ENCODE peak calls at places on chromosome 10, in ten cellular contexts. Y is neural progenitor cell, J is fibroblast of lung, X is colonic mucosa, K is adrenal gland, U is RWPE2, W is AG04450, G is HL-60, B is transverse colon, I is left lung. A is an unnamed sample.

GRCh38 chr10:46787321-46787615 is 124.0 kb upstream of the PTPN20 start:
- DNase-seq in I (no peak), W (no peak), B (no peak), J (peak; percentile 73), U (no peak), Y (no peak), K (no peak), X (peak; percentile 33), G (peak; percentile 66), A (peak; percentile 62)

GRCh38 chr10:104350146-104350635 is 3.4 kb upstream of the CFAP58 start:
- DNase-seq in B (no peak), X (peak; percentile 31), K (no peak), I (no peak), Y (peak; percentile 70), U (no peak), G (peak; percentile 47), W (no peak), J (peak; percentile 85), A (peak; percentile 52)

GRCh38 chr10:2968401-2968800 is 98.9 kb upstream of the PFKP start:
- DNase-seq in Y (no peak), U (no peak), K (no peak), B (no peak), W (no peak), I (no peak), G (no peak), X (no peak), J (no peak), A (no peak)

GRCh38 chr10:44593952-44594351 is 209.1 kb upstream of the CXCL12 start:
- DNase-seq in I (no peak), W (no peak), X (no peak), U (no peak), J (no peak), K (no peak), B (no peak), Y (no peak), G (no peak), A (no peak)

GRCh38 chr10:102009801-102010425 is 46.1 kb downstream of the ARMH3 start:
- DNase-seq in U (no peak), B (peak; percentile 30), Y (peak; percentile 81), G (peak; percentile 61), K (peak; percentile 59), X (peak; percentile 49), I (peak; percentile 33), J (peak; percentile 94), W (peak; percentile 87), A (peak; percentile 52)

GRCh38 chr10:93445097-93445960 is 36.8 kb downstream of the MYOF start:
- DNase-seq in B (peak; percentile 89), X (peak; percentile 95), K (peak; percentile 53), Y (peak; percentile 97), W (peak; percentile 93), J (peak; percentile 98), G (no peak), U (peak; percentile 98), I (peak; percentile 95), A (peak; percentile 88)

GRCh38 chr10:73494877-73495225 is 973 bp downstream of the PPP3CB start:
- DNase-seq in B (no peak), I (no peak), W (no peak), Y (no peak), G (no peak), J (peak; percentile 18), U (no peak), X (no peak), K (no peak), A (no peak)

GRCh38 chr10:14798631-14799030 is 23.9 kb upstream of the FAM107B start:
- DNase-seq in K (no peak), W (no peak), Y (no peak), B (no peak), X (no peak), U (no peak), G (no peak), J (no peak), I (no peak), A (no peak)

GRCh38 chr10:97434055-97434454 is 8.1 kb downstream of the PGAM1 start:
- DNase-seq in W (no peak), U (no peak), G (no peak), Y (no peak), B (no peak), X (no peak), I (no peak), J (no peak), K (no peak), A (no peak)

GRCh38 chr10:64586930-64587503 is 1065.8 kb downstream of the REEP3 start:
- DNase-seq in B (no peak), Y (no peak), U (no peak), G (no peak), I (no peak), J (peak; percentile 2), K (no peak), X (no peak), W (no peak), A (no peak)

GRCh38 chr10:26903818-26904217 is 43.1 kb upstream of the ABI1 start:
- DNase-seq in X (no peak), G (no peak), I (no peak), K (no peak), U (no peak), Y (no peak), J (no peak), B (no peak), W (no peak), A (no peak)

GRCh38 chr10:116120688-116121087 is 152.3 kb downstream of the GFRA1 start:
- DNase-seq in U (no peak), I (no peak), K (no peak), J (no peak), B (no peak), X (peak; percentile 16), W (no peak), G (no peak), Y (peak; percentile 59), A (no peak)
- TF ChIP-seq CTCF in U (no peak), I (no peak), K (peak; percentile 11), J (no peak), B (no peak), X (no peak), W (no peak), G (no peak), Y (peak; percentile 77), A (no peak)

DNA sequence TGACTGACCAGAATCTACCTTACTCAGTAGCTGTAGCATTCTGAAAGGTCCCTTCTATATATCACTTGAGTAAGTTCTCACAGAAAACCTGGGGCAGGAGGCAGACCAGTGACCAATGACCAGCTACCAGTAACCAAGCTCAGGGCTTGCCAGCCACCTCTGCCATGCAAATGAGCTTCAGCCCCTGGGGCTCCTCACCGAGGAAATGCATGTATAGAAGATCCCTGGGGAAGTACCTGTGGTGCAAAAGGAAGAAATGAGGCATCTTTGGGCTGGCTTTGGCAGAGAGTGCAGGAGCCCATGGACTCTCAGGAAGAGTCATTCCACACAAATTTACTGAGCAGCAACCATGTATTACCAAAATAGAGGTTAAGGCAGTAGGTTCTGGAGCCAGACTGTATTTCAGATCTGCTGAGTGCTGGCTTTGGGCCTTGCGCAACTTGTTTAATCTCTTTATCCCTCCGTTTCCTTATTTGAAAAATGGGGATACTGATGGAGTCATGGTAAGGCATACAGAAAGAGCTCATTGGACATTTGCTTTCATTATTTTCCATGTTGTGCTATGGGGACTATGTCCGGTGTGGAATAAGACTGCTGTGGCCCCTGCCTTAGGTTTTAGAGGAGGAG is 41.1 kb upstream of the FAM204A start:
- DNase-seq in G (no peak), J (no peak), U (no peak), W (no peak), B (no peak), X (no peak), Y (no peak), K (no peak), I (no peak), A (no peak)
- H3K27me3 ChIP-seq in G (peaks cover 2% of the 10 kb centered on the region), J (no peaks in the 10 kb centered on the region), U (peaks cover 13% of the 10 kb centered on the region), W (no peaks in the 10 kb centered on the region), B (peaks cover 4% of the 10 kb centered on the region), X (no peaks in the 10 kb centered on the region), Y (no peaks in the 10 kb centered on the region), K (peaks cover 19% of the 10 kb centered on the region), I (no peaks in the 10 kb centered on the region), A (no peaks in the 10 kb centered on the region)

GRCh38 chr10:70773965-70774809 is 11.0 kb downstream of the TBATA start:
- DNase-seq in W (no peak), G (no peak), K (no peak), Y (no peak), J (no peak), I (no peak), U (no peak), B (no peak), X (no peak), A (no peak)
- H3K4me3 ChIP-seq in W (no peak overlapping the region), G (no peak overlapping the region), K (no peak overlapping the region), Y (no peak overlapping the region), J (no peak overlapping the region), I (no peak overlapping the region), U (no peak overlapping the region), B (no peak overlapping the region), X (no peak overlapping the region), A (no peak overlapping the region)

GRCh38 chr10:119028900-119029612 is 458 bp upstream of the NANOS1 start:
- DNase-seq in I (peak; percentile 89), U (peak; percentile 78), X (peak; percentile 90), K (peak; percentile 92), Y (peak; percentile 97), J (peak; percentile 81), B (peak; percentile 89), W (peak; percentile 44), G (peak; percentile 81), A (peak; percentile 67)

GRCh38 chr10:119031496-119032059 is 2.1 kb downstream of the NANOS1 start:
- DNase-seq in G (no peak), I (no peak), X (no peak), W (no peak), J (peak; percentile 74), K (no peak), B (no peak), U (no peak), Y (no peak), A (no peak)

GRCh38 chr10:119026301-119027110 is 3.0 kb upstream of the NANOS1 start:
- DNase-seq in J (peak; percentile 19), W (no peak), G (no peak), U (no peak), Y (no peak), K (no peak), B (no peak), X (no peak), I (no peak), A (no peak)

GRCh38 chr10:119029613-119030420 is at the start of gene NANOS1:
- DNase-seq in U (no peak), B (no peak), I (no peak), W (no peak), J (no peak), K (peak; percentile 44), G (no peak), Y (peak; percentile 75), X (no peak), A (no peak)

DNA sequence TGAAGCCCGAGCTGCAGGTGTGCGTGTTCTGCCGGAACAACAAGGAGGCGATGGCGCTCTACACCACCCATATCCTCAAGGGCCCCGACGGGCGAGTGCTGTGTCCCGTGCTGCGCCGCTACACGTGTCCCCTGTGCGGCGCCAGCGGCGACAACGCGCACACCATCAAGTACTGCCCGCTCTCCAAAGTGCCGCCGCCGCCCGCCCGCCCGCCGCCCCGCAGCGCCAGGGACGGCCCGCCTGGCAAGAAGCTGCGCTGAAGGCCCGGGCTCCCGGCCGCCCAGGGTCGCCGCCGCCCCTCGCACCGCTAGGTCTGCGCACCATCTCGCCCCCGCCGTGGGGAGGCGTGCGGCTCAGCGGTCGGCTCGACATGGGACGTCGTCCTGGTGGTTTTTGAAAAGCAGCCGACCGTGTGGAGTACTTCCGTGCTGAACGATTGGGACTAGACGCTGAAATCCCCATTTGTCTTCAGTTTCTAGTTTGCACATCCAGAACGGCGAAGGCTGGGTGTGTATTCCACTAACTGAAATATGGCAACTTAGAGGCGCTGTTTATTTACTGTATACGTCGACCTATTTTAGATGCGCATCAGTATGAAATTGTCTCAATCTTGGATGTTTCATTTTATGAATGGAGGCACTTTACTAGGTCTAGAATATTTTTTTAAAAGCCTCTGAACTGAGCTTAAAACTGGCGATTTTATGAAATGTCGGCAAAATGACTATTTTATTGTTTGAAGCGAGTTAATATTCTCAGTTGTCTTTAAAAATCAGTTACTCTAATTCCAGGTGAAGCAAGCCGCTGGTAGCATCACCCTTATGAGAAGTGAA is 1.1 kb downstream of the NANOS1 start:
- DNase-seq in J (peak; percentile 55), X (peak; percentile 57), B (peak; percentile 60), W (no peak), U (no peak), K (peak; percentile 41), G (peak; percentile 74), I (peak; percentile 56), Y (peak; percentile 89), A (peak; percentile 74)
- TF ChIP-seq CTCF in J (no peak), X (no peak), B (no peak), W (no peak), U (no peak), K (peak; percentile 8), G (no peak), I (no peak), Y (peak; percentile 21), A (no peak)